ENCODE peak calls at places on chromosomes 12 and 14, in eight cellular contexts. W, I, V, U, J, O, Q and A are unnamed samples.

GRCh38 chr12:52347546-52348510 is 19.5 kb downstream of the KRT85 start:
- DNase-seq in W (no peak), I (peak), V (no peak), U (no peak), J (no peak), O (no peak), Q (no peak), A (no peak)

GRCh38 chr12:93039930-93040329 is 110.8 kb upstream of the EEA1 start:
- DNase-seq in W (no peak), I (no peak), V (no peak), U (no peak), J (no peak), O (no peak), Q (no peak), A (no peak)

GRCh38 chr12:96212456-96213375 is 18.5 kb downstream of the ELK3 start:
- DNase-seq in W (peak), I (no peak), V (no peak), U (no peak), J (no peak), O (no peak), Q (no peak), A (no peak)

GRCh38 chr14:39265741-39266588 is 32.2 kb downstream of the MIA2 start:
- DNase-seq in W (no peak), I (no peak), V (peak), U (no peak), J (peak), O (peak), Q (peak), A (no peak)

GRCh38 chr12:113214938-113215400 is 6.3 kb upstream of the TPCN1 start:
- DNase-seq in W (no peak), I (peak), V (no peak), U (no peak), J (peak), O (peak), Q (no peak), A (peak)

GRCh38 chr12:56258068-56258819 is at the start of gene ANKRD52:
- DNase-seq in W (peak), I (peak), V (peak), U (peak), J (peak), O (peak), Q (peak), A (no peak)

GRCh38 chr14:37585101-37585479 is 10.0 kb downstream of the FOXA1 start:
- DNase-seq in W (no peak), I (no peak), V (no peak), U (no peak), J (no peak), O (no peak), Q (no peak), A (no peak)

GRCh38 chr12:106601031-106601430 is 18.2 kb downstream of the RFX4 start:
- DNase-seq in W (no peak), I (peak), V (no peak), U (no peak), J (no peak), O (no peak), Q (no peak), A (no peak)

GRCh38 chr14:24903337-24903736 is 146.6 kb downstream of the STXBP6 start:
- DNase-seq in W (no peak), I (no peak), V (no peak), U (no peak), J (no peak), O (peak), Q (no peak), A (no peak)

GRCh38 chr12:34335819-34336262 is 313.5 kb downstream of the ALG10 start:
- DNase-seq in W (no peak), I (no peak), V (no peak), U (no peak), J (no peak), O (no peak), Q (no peak), A (no peak)
- H3K4me3 ChIP-seq in W (no peak), I (no peak), V (no peak), U (no peak), J (no peak), O (no peak), Q (no peak), A (no peak)

GRCh38 chr12:108306014-108306501 is 33.1 kb downstream of the CMKLR1 start:
- DNase-seq in W (no peak), I (no peak), V (no peak), U (no peak), J (peak), O (no peak), Q (no peak), A (peak)
- H3K4me3 ChIP-seq in W (no peak), I (no peak), V (no peak), U (no peak), J (peak), O (peak), Q (no peak), A (peak)

GRCh38 chr12:72272731-72273498 is 745 bp downstream of the TRHDE start:
- DNase-seq in W (no peak), I (no peak), V (peak), U (no peak), J (no peak), O (peak), Q (no peak), A (no peak)
- H3K4me3 ChIP-seq in W (no peak), I (peak), V (peak), U (no peak), J (peak), O (peak), Q (peak), A (peak)

GRCh38 chr12:130714091-130714590 is 2.0 kb downstream of the RIMBP2 start:
- DNase-seq in W (no peak), I (no peak), V (peak), U (no peak), J (no peak), O (no peak), Q (no peak), A (no peak)

GRCh38 chr12:130712346-130713065 is 3.6 kb downstream of the RIMBP2 start:
- DNase-seq in W (no peak), I (no peak), V (no peak), U (no peak), J (no peak), O (no peak), Q (no peak), A (no peak)

GRCh38 chr12:130714591-130715149 is 1.4 kb downstream of the RIMBP2 start:
- DNase-seq in W (no peak), I (no peak), V (peak), U (no peak), J (no peak), O (no peak), Q (no peak), A (no peak)

GRCh38 chr12:130715150-130715995 is 726 bp downstream of the RIMBP2 start:
- DNase-seq in W (no peak), I (no peak), V (peak), U (no peak), J (no peak), O (no peak), Q (no peak), A (no peak)

GRCh38 chr12:130713581-130713991 is 2.5 kb downstream of the RIMBP2 start:
- DNase-seq in W (no peak), I (no peak), V (no peak), U (no peak), J (no peak), O (no peak), Q (no peak), A (no peak)
- H3K4me3 ChIP-seq in W (no peak), I (no peak), V (no peak), U (no peak), J (no peak), O (no peak), Q (no peak), A (no peak)

DNA sequence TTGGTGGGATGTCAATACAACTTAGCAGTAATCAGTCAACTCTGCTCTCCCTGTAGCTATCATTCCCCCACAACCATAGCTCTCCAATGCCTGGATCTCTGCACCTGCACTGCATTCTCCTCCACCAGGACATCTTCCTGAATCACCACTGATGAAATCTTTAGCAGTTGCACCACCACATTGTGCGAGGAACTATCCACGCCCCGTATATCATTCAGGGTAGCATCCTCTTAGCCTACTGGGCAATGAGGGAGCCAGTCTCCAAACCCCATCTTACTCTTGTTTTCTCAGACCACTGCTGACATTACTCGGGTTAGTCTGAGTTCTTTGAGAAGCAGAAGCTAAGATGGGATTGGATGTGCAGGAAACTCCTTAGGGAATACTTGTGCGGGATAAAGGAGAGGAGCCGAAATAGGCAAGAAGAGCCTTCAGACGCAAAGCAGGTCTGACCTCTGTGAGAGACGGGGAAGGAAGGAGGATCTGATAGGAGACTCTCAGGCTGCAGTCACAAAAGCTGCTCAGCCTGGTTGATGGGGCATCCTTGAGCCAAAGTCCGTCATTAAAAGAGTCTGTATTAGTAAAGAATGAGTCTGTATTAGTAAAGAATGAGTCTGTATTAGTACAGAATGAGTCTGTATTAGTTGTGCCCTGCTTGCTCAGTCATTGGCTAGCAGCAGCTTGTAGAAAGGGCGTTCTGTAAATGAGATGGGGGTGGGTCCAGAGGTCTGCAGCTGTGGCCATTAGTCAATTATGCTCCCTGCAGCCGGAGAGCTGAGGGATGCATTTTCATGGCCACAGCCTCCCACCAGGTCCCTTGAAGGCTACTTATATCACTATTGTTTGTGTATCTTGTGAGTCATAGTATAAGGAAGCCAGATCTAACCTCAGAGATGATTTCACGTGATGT is 49.6 kb upstream of the RASSF3 start:
- DNase-seq in W (no peak), I (peak), V (no peak), U (no peak), J (peak), O (peak), Q (no peak), A (peak)
- H3K4me3 ChIP-seq in W (no peak), I (peak), V (no peak), U (no peak), J (peak), O (no peak), Q (no peak), A (no peak)